ENCODE peak calls at places on chromosomes 11 and 22, in four cellular contexts. A is Caco-2, L is right lobe of liver, K is colonic mucosa. Q is an unnamed sample. For H3K9me3, the result is how much of the 10 kb centered on the place peaks cover.

GRCh38 chr11:80860632-80861031 is 1419.8 kb upstream of the TENM4 start:
- DNase-seq in L (no peak), K (no peak), A (no peak), Q (no peak)

GRCh38 chr11:14974723-14975587 is 2.8 kb upstream of the CALCA start:
- DNase-seq in L (peak), K (peak), A (peak), Q (no peak)

GRCh38 chr11:10197091-10197490 is 96.9 kb downstream of the SBF2 start:
- DNase-seq in K (no peak), L (no peak), A (no peak), Q (no peak)

GRCh38 chr22:30276041-30276440 is 9.4 kb upstream of the OSM start:
- DNase-seq in K (no peak), A (no peak), L (no peak), Q (no peak)

GRCh38 chr22:22112533-22113294 is 130.1 kb upstream of the TOP3B start:
- DNase-seq in A (no peak), K (no peak), L (no peak), Q (no peak)

GRCh38 chr11:110833033-110833484 is 120.8 kb upstream of the ARHGAP20 start:
- DNase-seq in K (no peak), L (no peak), A (no peak), Q (no peak)

GRCh38 chr11:8501838-8502237 is 92.2 kb downstream of the STK33 start:
- DNase-seq in L (no peak), K (no peak), A (no peak), Q (no peak)

GRCh38 chr22:23755711-23756110 is 1.5 kb upstream of the VPREB3 start:
- DNase-seq in L (no peak), K (no peak), A (no peak), Q (no peak)

GRCh38 chr11:2213890-2214526 is 42.4 kb upstream of the TH start:
- DNase-seq in A (no peak), L (no peak), K (peak), Q (no peak)

GRCh38 chr22:39278040-39278439 is 33.3 kb upstream of the PDGFB start:
- DNase-seq in K (no peak), A (no peak), L (no peak), Q (no peak)

GRCh38 chr11:14336507-14337503 is 22.2 kb downstream of the RRAS2 start:
- DNase-seq in A (no peak), L (no peak), K (no peak), Q (no peak)

GRCh38 chr11:118604566-118604965 is 2.8 kb upstream of the PHLDB1 start:
- DNase-seq in L (no peak), K (no peak), A (no peak), Q (no peak)

GRCh38 chr22:23485490-23485889 is 94.6 kb downstream of the IGLL1 start:
- DNase-seq in L (no peak), K (no peak), A (no peak), Q (no peak)

GRCh38 chr22:17167486-17167885 is 8.4 kb upstream of the HDHD5 start:
- DNase-seq in A (no peak), L (peak), K (no peak), Q (no peak)

GRCh38 chr11:82960000-82960778 is 58.7 kb downstream of the DDIAS start:
- DNase-seq in A (no peak), L (no peak), K (no peak), Q (no peak)

GRCh38 chr11:17252704-17253103 is 23.8 kb upstream of the NUCB2 start:
- DNase-seq in L (no peak), A (no peak), K (no peak), Q (no peak)

GRCh38 chr11:118304227-118304808 is at the start of gene CD3E:
- DNase-seq in A (no peak), K (no peak), L (no peak), Q (no peak)

GRCh38 chr11:113574586-113574985 is 99.4 kb upstream of the DRD2 start:
- DNase-seq in L (no peak), A (no peak), K (no peak), Q (no peak)

GRCh38 chr11:11265994-11266606 is 87.0 kb downstream of the CSNK2A3 start:
- DNase-seq in A (peak), L (no peak), K (peak), Q (no peak)

GRCh38 chr11:130769782-130770565 is 146.3 kb downstream of the SNX19 start:
- DNase-seq in K (no peak), L (no peak), A (no peak), Q (no peak)

GRCh38 chr11:96105197-96105895 is 181.4 kb upstream of the MTMR2 start:
- DNase-seq in K (no peak), L (no peak), A (no peak), Q (no peak)

GRCh38 chr22:38766076-38766777 is 10.4 kb upstream of the SUN2 start:
- DNase-seq in A (peak), L (peak), K (peak), Q (peak)

GRCh38 chr11:15903246-15903645 is 453.1 kb downstream of the SOX6 start:
- DNase-seq in L (no peak), K (no peak), A (no peak), Q (no peak)

GRCh38 chr11:12201016-12201985 is 90.9 kb downstream of the MICAL2 start:
- DNase-seq in K (no peak), L (no peak), A (peak), Q (no peak)

GRCh38 chr22:30457964-30458363 is 13.9 kb downstream of the SEC14L3 start:
- DNase-seq in L (peak), A (no peak), K (no peak), Q (no peak)

GRCh38 chr11:13772223-13773046 is 104.0 kb downstream of the FAR1 start:
- DNase-seq in K (peak), A (peak), L (no peak), Q (no peak)

GRCh38 chr11:84398017-84398626 is 1112.0 kb upstream of the CCDC90B start:
- DNase-seq in K (no peak), A (peak), L (no peak), Q (no peak)

GRCh38 chr11:70087446-70088167 is 9.5 kb downstream of the ANO1 start:
- DNase-seq in K (no peak), L (no peak), A (no peak), Q (no peak)

GRCh38 chr11:77147668-77148321 is 19.7 kb downstream of the MYO7A start:
- DNase-seq in L (peak), A (no peak), K (peak), Q (peak)

GRCh38 chr22:24584871-24585411 is 7.9 kb downstream of the LRRC75B start:
- DNase-seq in A (no peak), K (no peak), L (no peak), Q (no peak)

GRCh38 chr11:8102296-8102915 is 21.4 kb downstream of the TUB start:
- DNase-seq in L (no peak), K (no peak), A (no peak), Q (no peak)

GRCh38 chr11:123180166-123180565 is 14.9 kb downstream of the CLMP start:
- DNase-seq in A (no peak), K (no peak), L (no peak), Q (no peak)

GRCh38 chr11:45097721-45098493 is 48.5 kb upstream of the PRDM11 start:
- DNase-seq in K (peak), L (no peak), A (peak), Q (no peak)

DNA sequence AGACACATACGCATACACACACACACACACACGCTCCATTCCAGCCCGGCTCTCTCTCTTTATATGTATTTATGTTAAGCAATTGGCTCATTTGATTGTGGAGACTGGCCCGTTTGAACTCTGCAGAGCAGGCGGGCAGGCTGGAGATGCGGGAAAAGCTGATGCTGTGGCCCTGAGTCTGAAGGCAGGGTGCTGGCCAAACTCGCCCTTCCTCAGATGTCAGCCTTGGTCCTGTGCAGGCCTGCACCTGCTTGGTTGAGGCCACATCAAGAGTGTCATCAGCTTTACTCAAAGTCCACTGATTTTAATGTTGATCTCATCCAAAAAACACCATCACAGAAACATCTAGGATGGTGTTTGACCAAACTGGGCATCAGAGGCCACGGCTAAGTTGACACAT is 569.3 kb downstream of the TBC1D22A start:
- DNase-seq in A (no peak), L (no peak), K (no peak), Q (no peak)
- H3K9me3 ChIP-seq in A (under half), L (under half), K (under half), Q (under half)

GRCh38 chr22:37147186-37147990 is 2.3 kb downstream of the IL2RB start:
- DNase-seq in K (no peak), L (no peak), A (no peak), Q (peak)
- H3K4me3 ChIP-seq in K (peak), L (no peak), A (no peak), Q (no peak)

GRCh38 chr11:95100191-95100648 is 10.6 kb downstream of the ENDOD1 start:
- DNase-seq in A (no peak), L (no peak), K (no peak), Q (no peak)
- H3K9me3 ChIP-seq in A (under half), L (under half), K (under half), Q (under half)

DNA sequence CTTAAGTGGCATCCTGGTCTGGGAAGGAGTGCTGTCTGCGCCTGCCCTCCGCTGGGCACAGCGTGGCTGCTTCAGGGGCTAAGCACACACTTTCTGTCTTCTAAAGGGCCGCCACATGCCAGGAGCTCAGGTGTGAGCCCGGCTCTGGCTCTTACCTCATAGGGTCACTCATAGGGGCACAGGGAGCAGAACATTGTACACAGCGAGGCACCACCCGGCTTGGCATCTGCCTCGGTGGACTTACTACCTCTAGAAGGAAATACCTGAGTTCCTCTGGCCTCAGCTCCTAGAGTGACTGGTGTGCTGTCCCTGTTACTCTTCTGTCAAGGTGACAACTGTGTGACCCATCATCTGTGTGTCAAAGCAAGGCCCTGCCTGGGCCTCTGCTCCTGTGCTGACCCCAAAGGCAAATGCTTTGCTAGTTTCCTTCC is 13.4 kb downstream of the NEAT1 start:
- DNase-seq in K (peak), L (peak), A (no peak), Q (peak)
- H3K4me3 ChIP-seq in K (no peak), L (no peak), A (no peak), Q (no peak)

GRCh38 chr11:91394718-91395414 is 829.8 kb upstream of the FAT3 start:
- DNase-seq in L (no peak), A (no peak), K (no peak), Q (no peak)
- H3K9me3 ChIP-seq in L (under half), A (under half), K (under half), Q (under half)

DNA sequence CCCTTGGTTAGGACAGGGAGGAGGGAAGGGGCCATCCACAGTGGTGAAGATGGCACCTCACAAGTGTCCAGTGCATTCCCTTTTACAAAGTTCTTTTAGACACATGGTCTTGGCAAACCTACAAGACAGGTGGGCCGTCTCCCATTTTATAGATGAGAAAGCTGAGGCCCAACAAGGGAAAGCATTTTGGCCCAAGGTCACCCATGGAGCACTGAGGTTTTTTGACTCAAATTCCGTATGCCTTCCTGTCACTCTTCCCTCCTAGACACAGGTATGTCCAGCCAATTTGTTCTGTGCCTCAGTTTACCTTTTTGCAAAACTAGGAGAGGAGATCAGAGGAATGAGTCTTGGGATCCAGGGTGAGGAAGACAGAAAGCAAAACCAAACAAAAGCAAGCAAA is 1.2 kb downstream of the C1QTNF4 start:
- DNase-seq in K (no peak), L (no peak), A (no peak), Q (no peak)
- H3K4me3 ChIP-seq in K (no peak), L (no peak), A (no peak), Q (no peak)

DNA sequence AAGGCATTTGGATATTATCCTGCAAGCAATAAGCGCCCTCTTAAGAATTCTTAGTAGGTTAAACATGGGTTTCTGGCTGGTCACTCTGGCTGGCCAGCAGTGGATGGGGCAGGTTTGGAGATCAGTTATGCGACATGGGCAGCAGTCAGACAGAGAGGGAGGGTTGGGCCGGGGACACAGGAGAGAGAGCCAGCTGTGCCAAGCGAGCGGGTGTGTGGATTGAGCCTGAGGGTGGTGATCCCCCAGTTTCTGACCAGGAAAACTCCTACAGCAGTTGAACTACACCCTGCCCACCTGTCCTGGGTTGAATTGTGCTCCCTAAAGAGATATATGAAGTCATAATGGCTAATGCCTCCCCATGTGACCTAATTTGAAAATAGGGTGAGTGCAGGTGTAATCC is 671.2 kb downstream of the TBC1D22A start:
- DNase-seq in K (no peak), A (no peak), L (no peak), Q (no peak)
- H3K9me3 ChIP-seq in K (under half), A (under half), L (under half), Q (under half)

GRCh38 chr11:65118097-65118837 is 766 bp upstream of the ZNHIT2 start:
- DNase-seq in A (no peak), L (peak), K (no peak), Q (peak)
- H3K4me3 ChIP-seq in A (no peak), L (no peak), K (no peak), Q (no peak)

Q was measured in mucosa of descending colon.